ENCODE peak calls at places on chromosomes 7 and 10, in four cellular contexts. B is H9, T is astrocyte, C is neuronal stem cell. Y is an unnamed sample.
A peak's percentile ranks its signal among the peaks of the same experiment; 100 is the strongest.

GRCh38 chr7:93245525-93246432 is 13.6 kb downstream of the VPS50 start:
- DNase-seq in B (no peak), T (peak; percentile 18), C (peak; percentile 29), Y (peak; percentile 70)

GRCh38 chr10:71982269-71983178 is 18.3 kb downstream of the CHST3 start:
- DNase-seq in B (no peak), T (no peak), C (no peak), Y (no peak)

GRCh38 chr10:17650416-17650815 is 6.5 kb downstream of the STAM start:
- DNase-seq in B (no peak), T (no peak), C (no peak), Y (no peak)

GRCh38 chr7:16934947-16935742 is 53.4 kb upstream of the AGR3 start:
- DNase-seq in B (no peak), T (peak; percentile 34), C (no peak), Y (no peak)

GRCh38 chr7:44912775-44913347 is 27.5 kb upstream of the PURB start:
- DNase-seq in B (peak; percentile 45), T (no peak), C (no peak), Y (no peak)

GRCh38 chr10:49115015-49115795 is at the start of gene VSTM4:
- DNase-seq in B (peak; percentile 32), T (peak; percentile 42), C (peak; percentile 40), Y (peak; percentile 79)

GRCh38 chr7:36868727-36869411 is 144.6 kb upstream of the AOAH start:
- DNase-seq in B (no peak), T (no peak), C (no peak), Y (no peak)

GRCh38 chr10:7121154-7121797 is 289.6 kb downstream of the SFMBT2 start:
- DNase-seq in B (peak; percentile 68), T (no peak), C (peak; percentile 54), Y (no peak)

GRCh38 chr10:58243269-58243668 is 24.4 kb downstream of the IPMK start:
- DNase-seq in B (no peak), T (no peak), C (no peak), Y (no peak)

GRCh38 chr10:3874988-3875841 is 90.2 kb upstream of the KLF6 start:
- DNase-seq in B (no peak), T (no peak), C (no peak), Y (no peak)

GRCh38 chr7:18866359-18867036 is 250.9 kb downstream of the TWIST1 start:
- DNase-seq in B (no peak), T (peak; percentile 100), C (no peak), Y (peak; percentile 99)

GRCh38 chr7:81447351-81447952 is 322.4 kb downstream of the HGF start:
- DNase-seq in B (no peak), T (peak; percentile 56), C (no peak), Y (peak; percentile 80)

GRCh38 chr10:127911867-127912257 is 5.0 kb downstream of the PTPRE start:
- DNase-seq in B (no peak), T (no peak), C (no peak), Y (no peak)

GRCh38 chr10:73648975-73649829 is 6.6 kb downstream of the SYNPO2L start:
- DNase-seq in B (no peak), T (peak; percentile 39), C (no peak), Y (no peak)

GRCh38 chr7:154842608-154843007 is 160.3 kb downstream of the PAXIP1 start:
- DNase-seq in B (no peak), T (peak; percentile 8), C (no peak), Y (no peak)

GRCh38 chr10:61786728-61787127 is 114.8 kb upstream of the ARID5B start:
- DNase-seq in B (no peak), T (peak; percentile 81), C (no peak), Y (peak; percentile 89)

GRCh38 chr10:106563384-106563783 is 601.1 kb downstream of the SORCS1 start:
- DNase-seq in B (no peak), T (no peak), C (no peak), Y (no peak)

GRCh38 chr10:30819306-30820190 is 190.0 kb upstream of the LYZL2 start:
- DNase-seq in B (no peak), T (peak; percentile 86), C (no peak), Y (peak; percentile 66)

GRCh38 chr10:566241-566885 is 123.1 kb downstream of the DIP2C start:
- DNase-seq in B (peak; percentile 22), T (no peak), C (no peak), Y (no peak)

GRCh38 chr10:84308481-84309304 is 19.7 kb upstream of the CCSER2 start:
- DNase-seq in B (no peak), T (peak; percentile 88), C (no peak), Y (peak; percentile 45)

GRCh38 chr7:140039071-140039470 is 23.7 kb downstream of the PARP12 start:
- DNase-seq in B (no peak), T (no peak), C (no peak), Y (no peak)

GRCh38 chr7:13117103-13117502 is 429.7 kb downstream of the ARL4A start:
- DNase-seq in B (no peak), T (no peak), C (no peak), Y (peak; percentile 50)

GRCh38 chr7:150439926-150440325 is 10.5 kb upstream of the GIMAP8 start:
- DNase-seq in B (no peak), T (peak; percentile 72), C (no peak), Y (no peak)

GRCh38 chr7:139720705-139721231 is 57.0 kb downstream of the HIPK2 start:
- DNase-seq in B (no peak), T (no peak), C (no peak), Y (no peak)

GRCh38 chr7:26167293-26167934 is 15.4 kb downstream of the NFE2L3 start:
- DNase-seq in B (no peak), T (no peak), C (no peak), Y (no peak)

GRCh38 chr7:27346531-27347260 is 104.1 kb downstream of the EVX1 start:
- DNase-seq in B (peak; percentile 36), T (peak; percentile 73), C (no peak), Y (peak; percentile 34)

GRCh38 chr7:85600425-85600824 is 413.6 kb upstream of the SEMA3D start:
- DNase-seq in B (peak; percentile 25), T (no peak), C (peak; percentile 27), Y (no peak)

GRCh38 chr10:57898231-57898630 is 369.5 kb downstream of the IPMK start:
- DNase-seq in B (peak; percentile 82), T (no peak), C (no peak), Y (no peak)

GRCh38 chr10:99370993-99371392 is 41.8 kb downstream of the CNNM1 start:
- DNase-seq in B (no peak), T (peak; percentile 7), C (peak; percentile 31), Y (peak; percentile 76)

GRCh38 chr10:110387983-110388681 is 83.4 kb upstream of the SMNDC1 start:
- DNase-seq in B (no peak), T (peak; percentile 10), C (no peak), Y (no peak)

GRCh38 chr7:116524609-116525297 is at the start of gene CAV1:
- DNase-seq in B (peak; percentile 78), T (peak; percentile 87), C (no peak), Y (peak; percentile 97)

GRCh38 chr7:59986-60675 is 132.2 kb upstream of the FAM20C start:
- DNase-seq in B (no peak), T (no peak), C (no peak), Y (no peak)

GRCh38 chr7:23226841-23227450 is 19.6 kb upstream of the GPNMB start:
- DNase-seq in B (no peak), T (no peak), C (no peak), Y (no peak)

GRCh38 chr10:75976681-75977080 is 545.3 kb downstream of the LRMDA start:
- DNase-seq in B (no peak), T (no peak), C (no peak), Y (no peak)
- H3K9ac ChIP-seq in B (no peak overlapping the region), T (no peak overlapping the region), C (no peak overlapping the region), Y (no peak overlapping the region)

DNA sequence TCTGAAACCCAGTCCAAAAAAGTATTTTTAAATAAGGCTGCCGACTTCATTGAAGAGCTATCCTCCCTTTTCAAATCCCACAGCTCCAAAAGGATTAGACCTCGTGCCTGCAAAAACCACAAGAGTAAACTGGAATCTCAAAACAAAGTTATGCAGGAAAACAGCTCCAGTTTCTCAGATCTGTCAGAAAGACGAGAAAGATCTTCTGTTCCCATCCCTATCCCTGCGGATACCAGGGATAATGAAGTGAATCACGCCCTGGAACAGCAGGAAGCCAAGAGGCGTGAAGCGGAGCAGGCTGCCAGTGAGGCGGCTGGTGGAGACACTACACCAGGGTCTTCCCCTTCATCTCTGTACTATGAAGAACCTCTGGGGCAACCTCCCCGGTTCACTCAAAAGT is 12.6 kb downstream of the MYPN start:
- DNase-seq in B (no peak), T (no peak), C (no peak), Y (no peak)
- H3K9ac ChIP-seq in B (no peak overlapping the region), T (no peak overlapping the region), C (no peak overlapping the region), Y (peak overlapping the region; percentile 47)

GRCh38 chr7:101687791-101688182 is 58.7 kb upstream of the MYL10 start:
- DNase-seq in B (no peak), T (no peak), C (no peak), Y (no peak)
- H3K9ac ChIP-seq in B (no peak overlapping the region), T (peak overlapping the region; percentile 52), C (no peak overlapping the region), Y (no peak overlapping the region)

GRCh38 chr7:151776446-151776845 is 100.5 kb downstream of the PRKAG2 start:
- DNase-seq in B (no peak), T (no peak), C (no peak), Y (no peak)
- H3K9ac ChIP-seq in B (no peak overlapping the region), T (no peak overlapping the region), C (no peak overlapping the region), Y (no peak overlapping the region)